ENCODE peak calls at places on chromosome 5, in seven cellular contexts. Y is hepatocyte; C is NCI-H2081; P is stimulated activated CD4-positive, alpha-beta T cell treated with anti-CD3 and anti-CD28 coated beads, Interleukin-4, amount 100 ng/mL, for 1 hour; N is T-cell; S is CD4-positive, alpha-beta T cell; A is G401. J is an unnamed sample.

GRCh38 chr5:107414802-107415201 is 255.9 kb downstream of the EFNA5 start:
- DNase-seq in S (no peak), A (no peak), N (no peak), C (no peak), P (no peak), Y (no peak), J (no peak)

GRCh38 chr5:151096001-151096373 is 15.2 kb upstream of the TNIP1 start:
- DNase-seq in S (no peak), Y (no peak), A (no peak), C (no peak), P (no peak), N (no peak), J (no peak)

GRCh38 chr5:6731465-6732237 is 18.4 kb downstream of the TENT4A start:
- DNase-seq in N (no peak), Y (no peak), S (no peak), A (no peak), P (no peak), C (no peak), J (no peak)

GRCh38 chr5:107381189-107381856 is 289.4 kb downstream of the EFNA5 start:
- DNase-seq in P (no peak), S (no peak), N (no peak), C (no peak), Y (peak; percentile 23), A (peak; percentile 77), J (peak; percentile 90)

GRCh38 chr5:38985909-38986452 is 88.2 kb downstream of the RICTOR start:
- DNase-seq in S (no peak), N (no peak), P (no peak), A (no peak), Y (no peak), C (no peak), J (no peak)

GRCh38 chr5:113330533-113331200 is 104.1 kb downstream of the TSSK1B start:
- DNase-seq in P (no peak), Y (peak; percentile 63), S (no peak), C (peak; percentile 2), A (peak; percentile 4), N (no peak), J (peak; percentile 63)

GRCh38 chr5:81766611-81767010 is 15.7 kb upstream of the SSBP2 start:
- DNase-seq in N (no peak), P (no peak), S (no peak), Y (no peak), A (no peak), C (no peak), J (no peak)

GRCh38 chr5:23994581-23995370 is 487.4 kb downstream of the PRDM9 start:
- DNase-seq in A (no peak), P (no peak), Y (no peak), C (peak; percentile 24), S (no peak), N (no peak), J (peak; percentile 69)

GRCh38 chr5:111680737-111681413 is 76.1 kb downstream of the NREP start:
- DNase-seq in N (no peak), S (no peak), Y (peak; percentile 85), P (no peak), C (peak; percentile 73), A (no peak), J (peak; percentile 21)

J was measured in DMS53.